ENCODE peak calls at places on chromosomes 4 and X, in nine cellular contexts. One of them, this sample, is unnamed.

GRCh38 chr4:6571608-6572007 is 3.4 kb upstream of the MAN2B2 start:
- DNase-seq in activated B cell treated with CpG ODN at 0.5 μM for 24 hours: no peak
- DNase-seq in hepatocyte: no peak
- DNase-seq in astrocyte of the spinal cord: no peak
- DNase-seq in AG04450: no peak
- DNase-seq in cardiac muscle cell: no peak
- DNase-seq in nephron progenitor cell: no peak
- DNase-seq in spleen: no peak
- DNase-seq in fibroblast of mammary gland: no peak
- DNase-seq in this sample: no peak

GRCh38 chrX:1435241-1435900 is 17.3 kb downstream of the ASMTL start:
- DNase-seq in activated B cell treated with CpG ODN at 0.5 μM for 24 hours: no peak
- DNase-seq in hepatocyte: no peak
- DNase-seq in astrocyte of the spinal cord: no peak
- DNase-seq in AG04450: no peak
- DNase-seq in cardiac muscle cell: no peak
- DNase-seq in nephron progenitor cell: no peak
- DNase-seq in spleen: peak; percentile 70
- DNase-seq in fibroblast of mammary gland: no peak
- DNase-seq in this sample: no peak

GRCh38 chrX:48957477-48957826 is at the start of gene OTUD5:
- DNase-seq in activated B cell treated with CpG ODN at 0.5 μM for 24 hours: no peak
- DNase-seq in hepatocyte: peak; percentile 66
- DNase-seq in astrocyte of the spinal cord: no peak
- DNase-seq in AG04450: no peak
- DNase-seq in cardiac muscle cell: no peak
- DNase-seq in nephron progenitor cell: no peak
- DNase-seq in spleen: peak; percentile 93
- DNase-seq in fibroblast of mammary gland: no peak
- DNase-seq in this sample: peak; percentile 39

GRCh38 chr4:11625206-11625605 is 196.5 kb upstream of the HS3ST1 start:
- DNase-seq in activated B cell treated with CpG ODN at 0.5 μM for 24 hours: no peak
- DNase-seq in hepatocyte: no peak
- DNase-seq in astrocyte of the spinal cord: no peak
- DNase-seq in AG04450: no peak
- DNase-seq in cardiac muscle cell: no peak
- DNase-seq in nephron progenitor cell: no peak
- DNase-seq in spleen: no peak
- DNase-seq in fibroblast of mammary gland: no peak
- DNase-seq in this sample: no peak

GRCh38 chr4:5365071-5366008 is 314.1 kb downstream of the STK32B start:
- DNase-seq in activated B cell treated with CpG ODN at 0.5 μM for 24 hours: no peak
- DNase-seq in hepatocyte: peak; percentile 75
- DNase-seq in astrocyte of the spinal cord: peak; percentile 54
- DNase-seq in AG04450: peak; percentile 72
- DNase-seq in cardiac muscle cell: peak; percentile 11
- DNase-seq in nephron progenitor cell: no peak
- DNase-seq in spleen: no peak
- DNase-seq in fibroblast of mammary gland: peak; percentile 59
- DNase-seq in this sample: no peak

GRCh38 chr4:84498203-84499026 is 677 bp downstream of the NKX6-1 start:
- DNase-seq in activated B cell treated with CpG ODN at 0.5 μM for 24 hours: no peak
- DNase-seq in hepatocyte: peak; percentile 34
- DNase-seq in astrocyte of the spinal cord: peak; percentile 43
- DNase-seq in AG04450: no peak
- DNase-seq in cardiac muscle cell: peak; percentile 35
- DNase-seq in nephron progenitor cell: peak; percentile 59
- DNase-seq in spleen: no peak
- DNase-seq in fibroblast of mammary gland: peak; percentile 25
- DNase-seq in this sample: no peak

GRCh38 chr4:13990596-13991589 is 363.4 kb upstream of the BOD1L1 start:
- DNase-seq in activated B cell treated with CpG ODN at 0.5 μM for 24 hours: no peak
- DNase-seq in hepatocyte: peak; percentile 77
- DNase-seq in astrocyte of the spinal cord: no peak
- DNase-seq in AG04450: no peak
- DNase-seq in cardiac muscle cell: peak; percentile 46
- DNase-seq in nephron progenitor cell: peak; percentile 5
- DNase-seq in spleen: no peak
- DNase-seq in fibroblast of mammary gland: no peak
- DNase-seq in this sample: no peak

GRCh38 chr4:3416270-3416669 is 25.5 kb upstream of the HGFAC start:
- DNase-seq in activated B cell treated with CpG ODN at 0.5 μM for 24 hours: no peak
- DNase-seq in hepatocyte: no peak
- DNase-seq in astrocyte of the spinal cord: no peak
- DNase-seq in AG04450: no peak
- DNase-seq in cardiac muscle cell: no peak
- DNase-seq in nephron progenitor cell: no peak
- DNase-seq in spleen: peak; percentile 44
- DNase-seq in fibroblast of mammary gland: no peak
- DNase-seq in this sample: no peak

GRCh38 chr4:151541438-151542071 is 132.6 kb downstream of the FHIP1A start:
- DNase-seq in activated B cell treated with CpG ODN at 0.5 μM for 24 hours: no peak
- DNase-seq in hepatocyte: no peak
- DNase-seq in astrocyte of the spinal cord: peak; percentile 78
- DNase-seq in AG04450: no peak
- DNase-seq in cardiac muscle cell: peak; percentile 65
- DNase-seq in nephron progenitor cell: peak; percentile 12
- DNase-seq in spleen: no peak
- DNase-seq in fibroblast of mammary gland: peak; percentile 98
- DNase-seq in this sample: no peak

GRCh38 chr4:60344908-60345307 is 855.2 kb upstream of the ADGRL3 start:
- DNase-seq in activated B cell treated with CpG ODN at 0.5 μM for 24 hours: no peak
- DNase-seq in hepatocyte: no peak
- DNase-seq in astrocyte of the spinal cord: no peak
- DNase-seq in AG04450: no peak
- DNase-seq in cardiac muscle cell: no peak
- DNase-seq in nephron progenitor cell: no peak
- DNase-seq in spleen: no peak
- DNase-seq in fibroblast of mammary gland: no peak
- DNase-seq in this sample: no peak

GRCh38 chrX:36575670-36576069 is 432.5 kb upstream of the FAM47C start:
- DNase-seq in activated B cell treated with CpG ODN at 0.5 μM for 24 hours: no peak
- DNase-seq in hepatocyte: no peak
- DNase-seq in astrocyte of the spinal cord: no peak
- DNase-seq in AG04450: no peak
- DNase-seq in cardiac muscle cell: no peak
- DNase-seq in nephron progenitor cell: no peak
- DNase-seq in spleen: no peak
- DNase-seq in fibroblast of mammary gland: no peak
- DNase-seq in this sample: no peak

GRCh38 chr4:142373610-142374009 is 472.5 kb downstream of the INPP4B start:
- DNase-seq in activated B cell treated with CpG ODN at 0.5 μM for 24 hours: no peak
- DNase-seq in hepatocyte: no peak
- DNase-seq in astrocyte of the spinal cord: peak; percentile 67
- DNase-seq in AG04450: no peak
- DNase-seq in cardiac muscle cell: no peak
- DNase-seq in nephron progenitor cell: no peak
- DNase-seq in spleen: no peak
- DNase-seq in fibroblast of mammary gland: peak; percentile 59
- DNase-seq in this sample: no peak

GRCh38 chrX:41377624-41378023 is 43.7 kb downstream of the DDX3X start:
- DNase-seq in activated B cell treated with CpG ODN at 0.5 μM for 24 hours: no peak
- DNase-seq in hepatocyte: no peak
- DNase-seq in astrocyte of the spinal cord: no peak
- DNase-seq in AG04450: no peak
- DNase-seq in cardiac muscle cell: no peak
- DNase-seq in nephron progenitor cell: no peak
- DNase-seq in spleen: no peak
- DNase-seq in fibroblast of mammary gland: no peak
- DNase-seq in this sample: no peak

GRCh38 chr4:155025762-155026457 is 182.5 kb upstream of the NPY2R start:
- DNase-seq in activated B cell treated with CpG ODN at 0.5 μM for 24 hours: no peak
- DNase-seq in hepatocyte: peak; percentile 76
- DNase-seq in astrocyte of the spinal cord: peak; percentile 33
- DNase-seq in AG04450: no peak
- DNase-seq in cardiac muscle cell: peak; percentile 81
- DNase-seq in nephron progenitor cell: peak; percentile 68
- DNase-seq in spleen: no peak
- DNase-seq in fibroblast of mammary gland: peak; percentile 25
- DNase-seq in this sample: peak; percentile 71

GRCh38 chr4:68175562-68176155 is 46.0 kb upstream of the TMPRSS11F start:
- DNase-seq in activated B cell treated with CpG ODN at 0.5 μM for 24 hours: no peak
- DNase-seq in hepatocyte: peak; percentile 82
- DNase-seq in astrocyte of the spinal cord: peak; percentile 70
- DNase-seq in AG04450: peak; percentile 20
- DNase-seq in cardiac muscle cell: peak; percentile 72
- DNase-seq in nephron progenitor cell: peak; percentile 57
- DNase-seq in spleen: no peak
- DNase-seq in fibroblast of mammary gland: peak; percentile 64
- DNase-seq in this sample: peak; percentile 61

GRCh38 chr4:140266958-140267568 is 106.4 kb upstream of the SCOC start:
- DNase-seq in activated B cell treated with CpG ODN at 0.5 μM for 24 hours: no peak
- DNase-seq in hepatocyte: no peak
- DNase-seq in astrocyte of the spinal cord: peak; percentile 84
- DNase-seq in AG04450: peak; percentile 50
- DNase-seq in cardiac muscle cell: no peak
- DNase-seq in nephron progenitor cell: no peak
- DNase-seq in spleen: no peak
- DNase-seq in fibroblast of mammary gland: peak; percentile 77
- DNase-seq in this sample: no peak

GRCh38 chr4:121686265-121686664 is 10.5 kb downstream of the ANXA5 start:
- DNase-seq in activated B cell treated with CpG ODN at 0.5 μM for 24 hours: no peak
- DNase-seq in hepatocyte: no peak
- DNase-seq in astrocyte of the spinal cord: no peak
- DNase-seq in AG04450: no peak
- DNase-seq in cardiac muscle cell: no peak
- DNase-seq in nephron progenitor cell: no peak
- DNase-seq in spleen: no peak
- DNase-seq in fibroblast of mammary gland: no peak
- DNase-seq in this sample: no peak

DNA sequence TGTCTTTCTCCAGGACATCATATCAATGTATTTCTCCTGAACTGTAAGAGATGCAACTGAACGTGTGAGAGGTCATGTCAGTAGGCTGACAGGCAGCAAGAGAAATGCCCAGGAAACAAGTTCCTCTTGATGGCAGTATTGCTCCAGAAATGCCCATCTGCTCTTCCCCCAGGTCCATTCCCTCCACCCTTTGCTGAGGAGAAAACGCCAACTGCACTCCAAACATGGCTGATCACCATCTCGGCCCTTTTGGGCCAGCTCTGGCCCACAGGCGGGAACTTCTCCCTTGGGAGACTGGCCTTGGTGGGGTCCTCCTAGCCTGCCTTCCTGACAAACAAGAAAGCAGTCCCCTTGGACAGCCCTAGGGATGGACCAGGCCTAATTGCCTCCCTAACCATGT is 276.5 kb upstream of the AGTR2 start:
- DNase-seq in activated B cell treated with CpG ODN at 0.5 μM for 24 hours: no peak
- DNase-seq in hepatocyte: no peak
- DNase-seq in astrocyte of the spinal cord: peak; percentile 52
- DNase-seq in AG04450: no peak
- DNase-seq in cardiac muscle cell: peak; percentile 13
- DNase-seq in nephron progenitor cell: no peak
- DNase-seq in spleen: no peak
- DNase-seq in fibroblast of mammary gland: peak; percentile 52
- DNase-seq in this sample: no peak
- TF ChIP-seq CTCF in activated B cell treated with CpG ODN at 0.5 μM for 24 hours: no peak
- TF ChIP-seq CTCF in hepatocyte: no peak
- TF ChIP-seq CTCF in astrocyte of the spinal cord: peak; percentile 33
- TF ChIP-seq CTCF in AG04450: no peak
- TF ChIP-seq CTCF in cardiac muscle cell: no peak
- TF ChIP-seq CTCF in nephron progenitor cell: no peak
- TF ChIP-seq CTCF in spleen: no peak
- TF ChIP-seq CTCF in fibroblast of mammary gland: peak; percentile 37
- TF ChIP-seq CTCF in this sample: no peak

GRCh38 chr4:118824141-118824540 is 11.8 kb downstream of the SEC24D start:
- DNase-seq in activated B cell treated with CpG ODN at 0.5 μM for 24 hours: no peak
- DNase-seq in hepatocyte: no peak
- DNase-seq in astrocyte of the spinal cord: no peak
- DNase-seq in AG04450: no peak
- DNase-seq in cardiac muscle cell: no peak
- DNase-seq in nephron progenitor cell: no peak
- DNase-seq in spleen: no peak
- DNase-seq in fibroblast of mammary gland: no peak
- DNase-seq in this sample: no peak
- TF ChIP-seq CTCF in activated B cell treated with CpG ODN at 0.5 μM for 24 hours: no peak
- TF ChIP-seq CTCF in hepatocyte: no peak
- TF ChIP-seq CTCF in astrocyte of the spinal cord: no peak
- TF ChIP-seq CTCF in AG04450: no peak
- TF ChIP-seq CTCF in cardiac muscle cell: no peak
- TF ChIP-seq CTCF in nephron progenitor cell: no peak
- TF ChIP-seq CTCF in spleen: no peak
- TF ChIP-seq CTCF in fibroblast of mammary gland: no peak
- TF ChIP-seq CTCF in this sample: no peak

GRCh38 chr4:149552601-149553000 is 263.0 kb downstream of the IQCM start:
- DNase-seq in activated B cell treated with CpG ODN at 0.5 μM for 24 hours: no peak
- DNase-seq in hepatocyte: no peak
- DNase-seq in astrocyte of the spinal cord: no peak
- DNase-seq in AG04450: no peak
- DNase-seq in cardiac muscle cell: no peak
- DNase-seq in nephron progenitor cell: no peak
- DNase-seq in spleen: no peak
- DNase-seq in fibroblast of mammary gland: no peak
- DNase-seq in this sample: no peak

GRCh38 chr4:149555146-149555545 is 260.5 kb downstream of the IQCM start:
- DNase-seq in activated B cell treated with CpG ODN at 0.5 μM for 24 hours: no peak
- DNase-seq in hepatocyte: no peak
- DNase-seq in astrocyte of the spinal cord: peak; percentile 13
- DNase-seq in AG04450: no peak
- DNase-seq in cardiac muscle cell: no peak
- DNase-seq in nephron progenitor cell: no peak
- DNase-seq in spleen: no peak
- DNase-seq in fibroblast of mammary gland: peak; percentile 32
- DNase-seq in this sample: no peak

GRCh38 chr4:149553959-149554520 is 261.6 kb downstream of the IQCM start:
- DNase-seq in activated B cell treated with CpG ODN at 0.5 μM for 24 hours: no peak
- DNase-seq in hepatocyte: no peak
- DNase-seq in astrocyte of the spinal cord: peak; percentile 9
- DNase-seq in AG04450: no peak
- DNase-seq in cardiac muscle cell: no peak
- DNase-seq in nephron progenitor cell: no peak
- DNase-seq in spleen: no peak
- DNase-seq in fibroblast of mammary gland: no peak
- DNase-seq in this sample: no peak

DNA sequence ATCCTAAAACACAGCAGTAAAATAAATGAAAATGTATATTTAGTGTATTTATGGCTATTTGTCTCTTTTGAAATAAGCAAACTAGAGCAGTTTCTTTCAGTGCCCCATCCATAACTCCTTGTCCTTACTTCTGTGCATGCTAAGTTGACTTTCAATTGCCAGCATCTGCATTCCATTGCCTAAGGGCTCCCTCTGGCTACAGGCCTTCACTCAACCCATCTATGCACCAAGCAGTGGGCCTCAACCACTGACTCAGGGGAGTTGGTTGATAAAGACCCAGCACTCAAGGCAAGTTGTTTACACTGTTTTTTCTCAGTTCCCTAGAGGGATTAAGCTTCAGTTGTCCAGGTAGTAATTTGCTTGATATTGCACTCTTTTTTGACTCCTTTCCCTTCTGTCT is 265.7 kb downstream of the IQCM start:
- DNase-seq in activated B cell treated with CpG ODN at 0.5 μM for 24 hours: no peak
- DNase-seq in hepatocyte: peak; percentile 35
- DNase-seq in astrocyte of the spinal cord: no peak
- DNase-seq in AG04450: no peak
- DNase-seq in cardiac muscle cell: peak; percentile 6
- DNase-seq in nephron progenitor cell: peak; percentile 2
- DNase-seq in spleen: no peak
- DNase-seq in fibroblast of mammary gland: peak; percentile 11
- DNase-seq in this sample: no peak
- TF ChIP-seq CTCF in activated B cell treated with CpG ODN at 0.5 μM for 24 hours: no peak
- TF ChIP-seq CTCF in hepatocyte: peak; percentile 33
- TF ChIP-seq CTCF in astrocyte of the spinal cord: peak; percentile 7
- TF ChIP-seq CTCF in AG04450: no peak
- TF ChIP-seq CTCF in cardiac muscle cell: no peak
- TF ChIP-seq CTCF in nephron progenitor cell: no peak
- TF ChIP-seq CTCF in spleen: no peak
- TF ChIP-seq CTCF in fibroblast of mammary gland: peak; percentile 23
- TF ChIP-seq CTCF in this sample: no peak

GRCh38 chr4:185227131-185227551 is 17.7 kb downstream of the SNX25 start:
- DNase-seq in activated B cell treated with CpG ODN at 0.5 μM for 24 hours: no peak
- DNase-seq in hepatocyte: peak; percentile 43
- DNase-seq in astrocyte of the spinal cord: no peak
- DNase-seq in AG04450: no peak
- DNase-seq in cardiac muscle cell: no peak
- DNase-seq in nephron progenitor cell: peak; percentile 18
- DNase-seq in spleen: no peak
- DNase-seq in fibroblast of mammary gland: no peak
- DNase-seq in this sample: no peak
- TF ChIP-seq CTCF in activated B cell treated with CpG ODN at 0.5 μM for 24 hours: no peak
- TF ChIP-seq CTCF in hepatocyte: peak; percentile 18
- TF ChIP-seq CTCF in astrocyte of the spinal cord: peak; percentile 30
- TF ChIP-seq CTCF in AG04450: peak; percentile 41
- TF ChIP-seq CTCF in cardiac muscle cell: peak; percentile 30
- TF ChIP-seq CTCF in nephron progenitor cell: peak; percentile 8
- TF ChIP-seq CTCF in spleen: no peak
- TF ChIP-seq CTCF in fibroblast of mammary gland: peak; percentile 28
- TF ChIP-seq CTCF in this sample: no peak

This sample was measured in endothelial cell.